ENCODE peak calls at places on chromosome 7, in ten cellular contexts. E, N, K, M, Y, W, J, Z, I and L are unnamed samples.

GRCh38 chr7:29946428-29947186 is 43.0 kb downstream of the SCRN1 start:
- DNase-seq in E (no peak), M (peak; percentile 52), W (no peak), K (no peak), J (peak; percentile 72), Y (no peak), I (no peak), N (no peak), Z (no peak), L (no peak)

GRCh38 chr7:45978731-45979211 is 57.7 kb upstream of the IGFBP3 start:
- DNase-seq in N (no peak), M (no peak), E (no peak), Z (no peak), Y (no peak), J (no peak), W (no peak), K (no peak), I (no peak), L (no peak)

GRCh38 chr7:17758008-17758407 is 182.3 kb downstream of the SNX13 start:
- DNase-seq in I (no peak), Z (no peak), J (no peak), Y (no peak), E (no peak), K (no peak), M (no peak), N (no peak), W (no peak), L (no peak)

GRCh38 chr7:7662527-7662926 is 22.0 kb downstream of the UMAD1 start:
- DNase-seq in M (peak; percentile 13), N (no peak), E (no peak), Z (no peak), K (no peak), W (no peak), J (peak; percentile 65), Y (no peak), I (no peak), L (no peak)

GRCh38 chr7:5652118-5652517 is 129.3 kb downstream of the RNF216 start:
- DNase-seq in N (no peak), I (no peak), M (no peak), Z (no peak), K (no peak), Y (no peak), J (no peak), W (no peak), E (no peak), L (no peak)

GRCh38 chr7:124276005-124276606 is 243.2 kb upstream of the TMEM229A start:
- DNase-seq in Z (no peak), I (peak; percentile 9), N (peak; percentile 23), K (no peak), J (peak; percentile 68), E (no peak), Y (no peak), M (peak; percentile 64), W (no peak), L (peak; percentile 45)

GRCh38 chr7:157540020-157540419 is 203.2 kb downstream of the DNAJB6 start:
- DNase-seq in E (no peak), J (no peak), M (no peak), N (no peak), I (no peak), K (peak; percentile 38), Y (peak; percentile 10), W (peak; percentile 11), Z (no peak), L (no peak)

GRCh38 chr7:19747740-19748339 is 25.6 kb downstream of the TMEM196 start:
- DNase-seq in W (no peak), M (peak; percentile 81), E (no peak), Y (no peak), J (no peak), K (no peak), Z (no peak), I (no peak), N (no peak), L (no peak)

GRCh38 chr7:100159099-100159623 is 638 bp upstream of the TRAPPC14 start:
- DNase-seq in W (no peak), K (no peak), I (no peak), Z (no peak), N (no peak), J (peak; percentile 51), E (no peak), Y (no peak), M (no peak), L (no peak)

GRCh38 chr7:74587435-74588126 is 69.9 kb upstream of the GTF2I start:
- DNase-seq in K (peak; percentile 91), N (no peak), J (peak; percentile 81), W (peak; percentile 82), M (peak; percentile 83), I (no peak), E (peak; percentile 90), Y (peak; percentile 94), Z (peak; percentile 50), L (peak; percentile 86)

GRCh38 chr7:153948055-153948454 is 104.1 kb upstream of the DPP6 start:
- DNase-seq in E (no peak), M (no peak), N (no peak), Z (no peak), K (no peak), I (no peak), Y (no peak), W (no peak), J (no peak), L (no peak)

GRCh38 chr7:90621892-90622182 is 25.7 kb downstream of the CDK14 start:
- DNase-seq in M (no peak), Y (no peak), J (peak; percentile 44), I (no peak), N (peak; percentile 38), Z (no peak), W (no peak), K (no peak), E (no peak), L (no peak)
- H3K4me1 ChIP-seq in M (peaks cover 55% of the 10 kb centered on the region), Y (peaks cover 9% of the 10 kb centered on the region), J (peaks cover 19% of the 10 kb centered on the region), I (peaks cover 23% of the 10 kb centered on the region), N (peaks cover 6% of the 10 kb centered on the region), Z (peaks cover 21% of the 10 kb centered on the region), W (peaks cover 3% of the 10 kb centered on the region), K (peaks cover 44% of the 10 kb centered on the region), E (peaks cover 5% of the 10 kb centered on the region), L (no peaks in the 10 kb centered on the region)

GRCh38 chr7:1024331-1024761 is 20.0 kb upstream of the GPR146 start:
- DNase-seq in Y (peak; percentile 57), Z (no peak), N (no peak), K (no peak), E (no peak), M (no peak), J (no peak), I (no peak), W (peak; percentile 41), L (peak; percentile 81)
- TF ChIP-seq CTCF in Y (no peak), Z (no peak), N (no peak), K (no peak), E (no peak), M (no peak), J (no peak), I (no peak), W (no peak), L (no peak)

GRCh38 chr7:139713061-139713460 is 64.7 kb downstream of the HIPK2 start:
- DNase-seq in I (no peak), K (no peak), Z (no peak), E (no peak), W (no peak), Y (no peak), N (no peak), J (no peak), M (no peak), L (no peak)

GRCh38 chr7:139713835-139714162 is 64.0 kb downstream of the HIPK2 start:
- DNase-seq in J (no peak), Y (no peak), Z (no peak), W (no peak), K (no peak), N (no peak), I (no peak), E (no peak), M (no peak), L (no peak)

GRCh38 chr7:139714163-139714901 is 63.5 kb downstream of the HIPK2 start:
- DNase-seq in J (peak; percentile 51), Z (no peak), K (peak; percentile 80), W (no peak), Y (peak; percentile 66), I (no peak), E (no peak), N (no peak), M (no peak), L (no peak)

GRCh38 chr7:139716156-139716942 is 61.4 kb downstream of the HIPK2 start:
- DNase-seq in N (no peak), Z (no peak), W (no peak), E (no peak), Y (no peak), M (no peak), J (no peak), I (no peak), K (no peak), L (peak; percentile 45)

DNA sequence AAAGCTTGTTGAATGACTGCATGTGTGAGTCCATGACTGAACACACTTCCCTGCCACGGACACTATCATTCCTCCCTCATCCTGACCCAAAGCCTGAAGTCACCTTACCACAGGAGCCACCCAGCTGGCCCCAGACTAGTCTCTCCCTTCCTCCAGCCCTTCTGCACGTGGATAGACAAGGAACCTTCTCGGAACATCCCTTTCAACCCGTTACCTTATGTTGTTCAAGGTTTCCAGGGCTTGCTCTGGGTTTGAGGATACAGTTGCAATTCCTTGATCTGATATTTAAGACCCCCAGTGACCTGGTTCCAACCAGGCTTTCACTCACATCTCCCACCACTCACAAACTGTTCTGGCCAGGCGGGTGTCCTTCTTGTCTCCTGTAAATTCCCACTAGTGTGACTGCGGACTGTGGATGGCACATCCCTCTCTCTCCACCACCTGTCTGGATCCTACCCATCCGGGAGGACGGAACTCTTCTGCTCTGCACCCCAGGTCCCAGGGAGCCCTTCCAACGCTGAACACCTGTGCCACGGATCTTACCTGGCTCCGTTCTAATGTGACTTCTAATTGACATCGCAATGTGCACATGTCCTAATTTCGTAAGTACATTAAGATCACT is 62.5 kb downstream of the HIPK2 start:
- DNase-seq in E (no peak), J (no peak), Y (no peak), Z (no peak), I (no peak), K (no peak), N (no peak), W (no peak), M (no peak), L (peak; percentile 9)
- H3K4me1 ChIP-seq in E (peaks cover 6% of the 10 kb centered on the region), J (peaks cover 15% of the 10 kb centered on the region), Y (peaks cover 30% of the 10 kb centered on the region), Z (peaks cover 28% of the 10 kb centered on the region), I (no peaks in the 10 kb centered on the region), K (peaks cover 10% of the 10 kb centered on the region), N (peaks cover 33% of the 10 kb centered on the region), W (peaks cover 2% of the 10 kb centered on the region), M (peaks cover 2% of the 10 kb centered on the region), L (peaks cover 3% of the 10 kb centered on the region)

DNA sequence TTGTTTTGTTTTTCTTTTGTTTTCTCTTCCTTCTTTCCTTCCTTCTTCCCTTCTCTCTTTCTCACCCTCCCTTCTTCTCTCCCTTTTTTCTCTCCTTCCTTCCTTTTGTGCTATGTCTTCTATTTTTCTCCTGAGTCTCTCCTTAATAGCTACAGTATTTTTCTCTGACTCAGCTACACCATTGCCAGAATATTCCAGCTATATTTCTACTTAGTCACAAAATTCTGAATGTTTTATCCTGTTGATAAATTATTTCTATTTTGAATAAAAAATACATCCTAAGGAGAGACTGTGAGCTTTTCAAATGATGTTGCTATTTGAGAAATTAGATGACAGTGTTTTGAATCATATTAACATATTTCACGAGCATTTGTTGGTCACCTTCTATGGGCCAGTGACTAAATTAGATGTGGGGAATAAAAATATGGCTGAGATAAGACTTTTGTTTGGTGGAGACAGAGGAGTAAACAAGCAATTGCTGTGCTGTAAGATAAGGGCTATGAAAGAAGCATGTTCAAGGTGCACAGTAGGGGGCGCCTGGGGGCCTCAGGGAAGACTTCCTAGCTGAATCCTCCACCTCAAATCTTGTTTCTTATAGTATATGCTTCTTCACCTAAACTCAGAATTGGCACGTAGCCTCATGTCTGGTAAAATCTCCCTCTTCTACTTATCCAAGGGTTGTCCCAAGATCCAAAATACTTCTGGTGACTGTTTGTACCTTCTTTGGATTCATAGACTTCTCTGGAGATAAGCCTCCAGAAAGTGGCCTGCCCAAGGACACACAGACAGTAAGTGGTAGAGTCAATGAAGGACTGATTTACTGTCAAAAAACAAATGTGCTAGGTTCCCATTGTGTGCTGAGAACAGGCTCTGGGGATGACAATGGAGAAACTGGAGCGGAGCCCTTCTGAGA is 115.5 kb upstream of the CREB5 start:
- DNase-seq in Y (no peak), K (no peak), Z (no peak), W (no peak), J (peak; percentile 68), M (peak; percentile 63), N (peak; percentile 43), E (no peak), I (no peak), L (peak; percentile 60)
- TF ChIP-seq CTCF in Y (peak; percentile 29), K (peak; percentile 57), Z (no peak), W (peak; percentile 17), J (peak; percentile 71), M (peak; percentile 86), N (peak; percentile 66), E (no peak), I (peak; percentile 67), L (no peak)